ENCODE peak calls at places on chromosome 17, in seven cellular contexts. K is activated effector memory CD4-positive, alpha-beta T cell treated with Interleukin-2 at 50 U/mL for 16 hours; A is cardiac fibroblast; G is T-helper 2 cell treated with Interferon-gamma antibody and Interleukin-4, amounts not matched to agents 5 μg/mL and 100 μg/mL, for 36 hours; H is cardiac muscle cell; F is epithelial cell of esophagus; I is nucleus accumbens. O is an unnamed sample.

GRCh38 chr17:8326591-8327583 is 12.8 kb upstream of the ODF4 start:
- DNase-seq in K (peak), A (peak), G (no peak), H (peak), F (peak), I (no peak), O (no peak)

GRCh38 chr17:49515196-49515770 is 20.2 kb downstream of the NGFR start:
- DNase-seq in K (no peak), A (peak), G (no peak), H (peak), F (peak), I (peak), O (no peak)

GRCh38 chr17:17446666-17447155 is 30.1 kb upstream of the MED9 start:
- DNase-seq in K (no peak), A (no peak), G (no peak), H (no peak), F (no peak), I (no peak), O (no peak)

GRCh38 chr17:81083125-81083765 is 48.3 kb downstream of the BAIAP2 start:
- DNase-seq in K (no peak), A (no peak), G (no peak), H (no peak), F (no peak), I (no peak), O (no peak)

GRCh38 chr17:6461792-6462524 is 17.7 kb downstream of the PIMREG start:
- DNase-seq in K (no peak), A (no peak), G (peak), H (no peak), F (no peak), I (no peak), O (no peak)

GRCh38 chr17:8435245-8436168 is at the start of gene NDEL1:
- DNase-seq in K (peak), A (peak), G (peak), H (peak), F (peak), I (peak), O (peak)

GRCh38 chr17:58153046-58153445 is 4.9 kb downstream of the OR4D1 start:
- DNase-seq in K (peak), A (no peak), G (peak), H (no peak), F (no peak), I (no peak), O (no peak)

GRCh38 chr17:58338907-58339774 is 10.5 kb upstream of the TSPOAP1 start:
- DNase-seq in K (no peak), A (peak), G (peak), H (peak), F (no peak), I (no peak), O (no peak)

GRCh38 chr17:50218071-50218759 is 16.8 kb upstream of the COL1A1 start:
- DNase-seq in K (no peak), A (peak), G (no peak), H (no peak), F (no peak), I (no peak), O (no peak)

GRCh38 chr17:53313746-53314145 is 509.0 kb upstream of the KIF2B start:
- DNase-seq in K (no peak), A (peak), G (no peak), H (no peak), F (peak), I (no peak), O (no peak)